ENCODE peak calls at places on chromosomes 7 and 10, in nine cellular contexts. G, Z, Q, T, J, E, U, V and Y are unnamed samples.

GRCh38 chr7:134782121-134782623 is 2.7 kb downstream of the CALD1 start:
- DNase-seq in G (no peak), Z (no peak), Q (no peak), T (no peak), J (no peak), E (no peak), U (peak), V (no peak), Y (no peak)

GRCh38 chr7:24725554-24726260 is 31.6 kb downstream of the GSDME start:
- DNase-seq in G (no peak), Z (no peak), Q (no peak), T (no peak), J (no peak), E (no peak), U (no peak), V (no peak), Y (no peak)

GRCh38 chr10:17073720-17074547 is 55.7 kb downstream of the CUBN start:
- DNase-seq in G (no peak), Z (no peak), Q (no peak), T (no peak), J (no peak), E (no peak), U (peak), V (no peak), Y (no peak)

GRCh38 chr10:84140036-84140379 is 699 bp downstream of the GHITM start:
- DNase-seq in G (no peak), Z (peak), Q (peak), T (peak), J (no peak), E (peak), U (peak), V (no peak), Y (no peak)

GRCh38 chr7:158302274-158303070 is 285.2 kb downstream of the PTPRN2 start:
- DNase-seq in G (peak), Z (no peak), Q (no peak), T (no peak), J (no peak), E (no peak), U (peak), V (no peak), Y (no peak)

GRCh38 chr10:119205926-119206602 is 1.3 kb upstream of the GRK5 start:
- DNase-seq in G (peak), Z (peak), Q (peak), T (peak), J (no peak), E (peak), U (no peak), V (peak), Y (peak)

GRCh38 chr7:105766421-105767191 is 109.8 kb downstream of the ATXN7L1 start:
- DNase-seq in G (no peak), Z (no peak), Q (no peak), T (no peak), J (no peak), E (no peak), U (no peak), V (no peak), Y (no peak)

GRCh38 chr7:8360564-8361153 is 72.8 kb upstream of the NXPH1 start:
- DNase-seq in G (no peak), Z (no peak), Q (no peak), T (no peak), J (no peak), E (no peak), U (no peak), V (no peak), Y (no peak)

GRCh38 chr7:129671276-129671675 is 59.8 kb downstream of the NRF1 start:
- DNase-seq in G (no peak), Z (no peak), Q (no peak), T (no peak), J (no peak), E (no peak), U (no peak), V (no peak), Y (no peak)

GRCh38 chr10:21171197-21171935 is 274.3 kb upstream of the NEBL start:
- DNase-seq in G (peak), Z (no peak), Q (peak), T (peak), J (peak), E (peak), U (no peak), V (no peak), Y (peak)

GRCh38 chr10:102461187-102462054 is 10.1 kb upstream of the C10orf95 start:
- DNase-seq in G (peak), Z (peak), Q (peak), T (peak), J (peak), E (peak), U (peak), V (peak), Y (peak)

GRCh38 chr7:4818000-4818794 is 42.8 kb downstream of the AP5Z1 start:
- DNase-seq in G (no peak), Z (no peak), Q (no peak), T (no peak), J (no peak), E (peak), U (no peak), V (no peak), Y (no peak)

GRCh38 chr10:46787321-46787615 is 124.0 kb upstream of the PTPN20 start:
- DNase-seq in G (peak), Z (peak), Q (no peak), T (peak), J (no peak), E (peak), U (peak), V (peak), Y (no peak)

GRCh38 chr10:118818621-118819221 is 64.0 kb upstream of the CACUL1 start:
- DNase-seq in G (no peak), Z (no peak), Q (no peak), T (no peak), J (no peak), E (peak), U (no peak), V (no peak), Y (no peak)

GRCh38 chr10:98299341-98299740 is 31.3 kb upstream of the LOXL4 start:
- DNase-seq in G (no peak), Z (peak), Q (peak), T (no peak), J (no peak), E (no peak), U (peak), V (no peak), Y (peak)
- TF ChIP-seq EZH2phosphoT487 in G (no peak), Z (no peak), Q (no peak), T (no peak), J (no peak), E (no peak), U (no peak), V (no peak), Y (no peak)

DNA sequence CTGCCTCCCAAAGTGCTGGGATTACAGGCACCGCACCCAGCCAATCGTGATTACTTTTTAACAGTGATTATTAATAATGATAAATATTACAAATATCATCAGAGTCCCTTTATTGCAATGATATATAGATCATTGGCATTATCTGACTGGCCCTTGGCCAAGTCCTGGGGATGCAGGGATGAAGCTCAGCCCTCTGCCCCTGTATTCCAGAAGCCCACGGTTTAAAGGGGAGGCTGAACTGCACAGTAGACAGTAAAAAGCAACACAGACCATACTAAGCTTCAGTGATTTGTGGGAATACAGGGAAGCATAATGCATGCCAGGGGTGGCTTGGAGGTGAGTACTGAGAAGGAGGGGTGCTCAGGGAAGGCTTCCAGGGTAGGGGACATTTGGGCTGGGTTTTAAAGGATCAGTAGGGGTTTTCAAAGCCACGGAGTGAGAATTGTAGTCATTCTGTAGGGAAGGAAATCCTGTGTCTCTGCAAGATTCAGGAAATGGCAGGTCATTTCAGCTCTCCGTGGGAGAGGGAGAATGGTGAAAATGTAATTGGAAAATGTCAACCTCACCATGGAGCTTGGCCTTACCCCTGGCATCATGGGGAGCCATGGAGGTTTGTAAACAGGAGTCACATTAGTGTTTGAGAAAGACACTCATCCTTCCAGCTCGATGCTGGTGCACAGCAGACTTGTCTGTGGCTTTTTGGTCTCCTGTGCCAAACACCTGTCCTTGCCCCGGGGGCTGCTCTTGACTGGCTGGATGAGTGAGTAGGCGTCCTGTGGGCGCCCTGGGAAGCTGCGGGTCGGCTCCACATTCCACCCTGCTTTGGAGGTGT is 8.8 kb downstream of the ADAMTS14 start:
- DNase-seq in G (no peak), Z (no peak), Q (no peak), T (no peak), J (no peak), E (peak), U (no peak), V (no peak), Y (no peak)
- TF ChIP-seq EZH2phosphoT487 in G (no peak), Z (no peak), Q (no peak), T (no peak), J (no peak), E (no peak), U (no peak), V (no peak), Y (no peak)

GRCh38 chr10:12350167-12350872 is 973 bp downstream of the CAMK1D start:
- DNase-seq in G (peak), Z (peak), Q (peak), T (peak), J (no peak), E (peak), U (peak), V (peak), Y (peak)

GRCh38 chr10:12351889-12352288 is 2.5 kb downstream of the CAMK1D start:
- DNase-seq in G (no peak), Z (no peak), Q (no peak), T (no peak), J (no peak), E (no peak), U (no peak), V (no peak), Y (no peak)

GRCh38 chr10:12349628-12350166 is 350 bp downstream of the CAMK1D start:
- DNase-seq in G (no peak), Z (no peak), Q (no peak), T (no peak), J (no peak), E (no peak), U (no peak), V (no peak), Y (no peak)

GRCh38 chr10:12351447-12351846 is 2.1 kb downstream of the CAMK1D start:
- DNase-seq in G (no peak), Z (no peak), Q (no peak), T (no peak), J (no peak), E (no peak), U (no peak), V (no peak), Y (no peak)

GRCh38 chr10:12350925-12351324 is 1.6 kb downstream of the CAMK1D start:
- DNase-seq in G (no peak), Z (no peak), Q (peak), T (no peak), J (no peak), E (no peak), U (no peak), V (no peak), Y (no peak)
- TF ChIP-seq EZH2phosphoT487 in G (no peak), Z (no peak), Q (no peak), T (no peak), J (no peak), E (no peak), U (no peak), V (no peak), Y (no peak)

GRCh38 chr10:125797999-125798662 is 22.5 kb upstream of the MMP21 start:
- DNase-seq in G (no peak), Z (no peak), Q (no peak), T (peak), J (no peak), E (no peak), U (no peak), V (peak), Y (no peak)

GRCh38 chr10:125797424-125797823 is 21.8 kb upstream of the MMP21 start:
- DNase-seq in G (no peak), Z (no peak), Q (no peak), T (peak), J (no peak), E (no peak), U (no peak), V (peak), Y (no peak)

GRCh38 chr10:125795637-125796190 is 20.1 kb upstream of the MMP21 start:
- DNase-seq in G (no peak), Z (no peak), Q (no peak), T (peak), J (no peak), E (no peak), U (no peak), V (peak), Y (no peak)

GRCh38 chr10:125792342-125793063 is 16.9 kb upstream of the MMP21 start:
- DNase-seq in G (no peak), Z (no peak), Q (no peak), T (no peak), J (no peak), E (no peak), U (no peak), V (no peak), Y (no peak)

GRCh38 chr10:125795111-125795510 is 19.5 kb upstream of the MMP21 start:
- DNase-seq in G (no peak), Z (no peak), Q (no peak), T (no peak), J (no peak), E (no peak), U (no peak), V (no peak), Y (no peak)
- TF ChIP-seq EZH2phosphoT487 in G (no peak), Z (no peak), Q (no peak), T (no peak), J (no peak), E (no peak), U (no peak), V (no peak), Y (no peak)

GRCh38 chr10:110423650-110424049 is 74.1 kb upstream of the DUSP5 start:
- DNase-seq in G (no peak), Z (no peak), Q (no peak), T (no peak), J (no peak), E (no peak), U (no peak), V (peak), Y (no peak)

GRCh38 chr10:110426294-110427153 is 71.2 kb upstream of the DUSP5 start:
- DNase-seq in G (no peak), Z (no peak), Q (no peak), T (peak), J (no peak), E (no peak), U (peak), V (no peak), Y (no peak)

GRCh38 chr10:110429301-110429700 is 68.4 kb upstream of the DUSP5 start:
- DNase-seq in G (peak), Z (no peak), Q (no peak), T (no peak), J (no peak), E (no peak), U (peak), V (no peak), Y (no peak)

GRCh38 chr10:110422548-110422947 is 75.2 kb upstream of the DUSP5 start:
- DNase-seq in G (no peak), Z (no peak), Q (no peak), T (no peak), J (no peak), E (no peak), U (no peak), V (no peak), Y (no peak)

GRCh38 chr10:110425684-110426293 is 71.9 kb upstream of the DUSP5 start:
- DNase-seq in G (peak), Z (no peak), Q (no peak), T (no peak), J (no peak), E (no peak), U (peak), V (no peak), Y (no peak)
- TF ChIP-seq EZH2phosphoT487 in G (no peak), Z (no peak), Q (no peak), T (no peak), J (no peak), E (no peak), U (no peak), V (no peak), Y (no peak)